ENCODE peak calls at places on chromosomes 12 and 14, in seven cellular contexts. D is WERI-Rb-1, E is Peyer's patch, O is cardiac muscle cell, U is neural progenitor cell, L is DND-41, Z is fibroblast of lung. V is an unnamed sample.

GRCh38 chr12:18696971-18697602 is 40.7 kb downstream of the PLCZ1 start:
- DNase-seq in D (no peak), E (no peak), O (peak; percentile 46), U (no peak), L (no peak), Z (peak; percentile 73), V (no peak)

GRCh38 chr12:26471560-26471959 is 276.2 kb downstream of the SSPN start:
- DNase-seq in D (no peak), E (no peak), O (peak; percentile 11), U (no peak), L (no peak), Z (peak; percentile 70), V (no peak)

GRCh38 chr12:62774794-62775193 is 160.2 kb downstream of the PPM1H start:
- DNase-seq in D (no peak), E (no peak), O (no peak), U (no peak), L (no peak), Z (no peak), V (no peak)

GRCh38 chr12:58757422-58757821 is 162.9 kb downstream of the LRIG3 start:
- DNase-seq in D (no peak), E (no peak), O (peak; percentile 63), U (no peak), L (no peak), Z (peak; percentile 96), V (no peak)

GRCh38 chr14:86013663-86014062 is 483.7 kb downstream of the FLRT2 start:
- DNase-seq in D (no peak), E (no peak), O (peak; percentile 34), U (no peak), L (no peak), Z (no peak), V (no peak)

GRCh38 chr12:115155665-115156645 is 472.0 kb upstream of the TBX3 start:
- DNase-seq in D (no peak), E (no peak), O (peak; percentile 69), U (no peak), L (no peak), Z (peak; percentile 99), V (peak; percentile 93)

GRCh38 chr12:101634724-101635123 is 40.0 kb downstream of the MYBPC1 start:
- DNase-seq in D (no peak), E (no peak), O (no peak), U (no peak), L (no peak), Z (no peak), V (no peak)

GRCh38 chr12:64650762-64651161 is 40.5 kb downstream of the RASSF3 start:
- DNase-seq in D (no peak), E (no peak), O (no peak), U (no peak), L (no peak), Z (peak; percentile 39), V (no peak)

GRCh38 chr12:47828967-47829482 is 9.3 kb upstream of the HDAC7 start:
- DNase-seq in D (no peak), E (no peak), O (peak; percentile 86), U (no peak), L (no peak), Z (peak; percentile 57), V (no peak)

GRCh38 chr14:101716077-101716950 is 45.2 kb upstream of the PPP2R5C start:
- DNase-seq in D (no peak), E (no peak), O (no peak), U (no peak), L (no peak), Z (no peak), V (no peak)

GRCh38 chr12:53560912-53561589 is 53.8 kb upstream of the NPFF start:
- DNase-seq in D (no peak), E (no peak), O (no peak), U (no peak), L (no peak), Z (no peak), V (no peak)

GRCh38 chr14:50082784-50083466 is 33.4 kb downstream of the VCPKMT start:
- DNase-seq in D (no peak), E (no peak), O (no peak), U (no peak), L (no peak), Z (peak; percentile 75), V (no peak)

GRCh38 chr12:1592444-1593231 is 1.7 kb downstream of the FBXL14 start:
- DNase-seq in D (peak; percentile 23), E (peak; percentile 57), O (peak; percentile 46), U (peak; percentile 80), L (peak; percentile 76), Z (peak; percentile 69), V (no peak)

GRCh38 chr12:93938921-93939320 is 209.5 kb upstream of the PLXNC1 start:
- DNase-seq in D (no peak), E (no peak), O (no peak), U (no peak), L (no peak), Z (no peak), V (no peak)

GRCh38 chr12:94390130-94390485 is 69.6 kb downstream of the CEP83 start:
- DNase-seq in D (no peak), E (no peak), O (no peak), U (no peak), L (no peak), Z (no peak), V (no peak)

GRCh38 chr14:100474176-100474575 is 113.0 kb downstream of the BEGAIN start:
- DNase-seq in D (no peak), E (no peak), O (no peak), U (no peak), L (no peak), Z (no peak), V (no peak)

GRCh38 chr12:105041186-105041585 is 43.1 kb downstream of the ALDH1L2 start:
- DNase-seq in D (no peak), E (no peak), O (peak; percentile 62), U (no peak), L (no peak), Z (peak; percentile 75), V (no peak)

GRCh38 chr12:52206309-52207040 is 14.7 kb upstream of the KRT80 start:
- DNase-seq in D (no peak), E (peak; percentile 35), O (no peak), U (no peak), L (no peak), Z (no peak), V (no peak)
- H3K4me3 ChIP-seq in D (no peak overlapping the region), E (no peak overlapping the region), O (no peak overlapping the region), U (no peak overlapping the region), L (no peak overlapping the region), Z (no peak overlapping the region), V (no peak overlapping the region)

GRCh38 chr12:12473223-12473622 is 89.4 kb downstream of the DUSP16 start:
- DNase-seq in D (no peak), E (no peak), O (no peak), U (no peak), L (no peak), Z (no peak), V (no peak)

GRCh38 chr12:12476836-12477531 is 85.7 kb downstream of the DUSP16 start:
- DNase-seq in D (no peak), E (no peak), O (no peak), U (no peak), L (no peak), Z (no peak), V (no peak)

GRCh38 chr12:12474471-12474928 is 88.2 kb downstream of the DUSP16 start:
- DNase-seq in D (no peak), E (no peak), O (no peak), U (no peak), L (no peak), Z (no peak), V (no peak)

GRCh38 chr12:12477532-12477890 is 85.2 kb downstream of the DUSP16 start:
- DNase-seq in D (no peak), E (no peak), O (no peak), U (no peak), L (no peak), Z (no peak), V (no peak)

GRCh38 chr12:12474931-12475485 is 87.7 kb downstream of the DUSP16 start:
- DNase-seq in D (no peak), E (no peak), O (peak; percentile 23), U (no peak), L (no peak), Z (peak; percentile 32), V (no peak)
- TF ChIP-seq CTCF in D (no peak), E (no peak), O (no peak), U (no peak), L (no peak), Z (no peak), V (no peak)

GRCh38 chr12:16362550-16362949 is 15.1 kb downstream of the MGST1 start:
- DNase-seq in D (no peak), E (no peak), O (no peak), U (no peak), L (no peak), Z (no peak), V (no peak)

GRCh38 chr12:16361142-16361783 is 13.8 kb downstream of the MGST1 start:
- DNase-seq in D (no peak), E (no peak), O (no peak), U (peak; percentile 31), L (no peak), Z (no peak), V (no peak)

GRCh38 chr12:16358896-16359295 is 11.5 kb downstream of the MGST1 start:
- DNase-seq in D (no peak), E (no peak), O (no peak), U (no peak), L (no peak), Z (peak; percentile 33), V (no peak)

DNA sequence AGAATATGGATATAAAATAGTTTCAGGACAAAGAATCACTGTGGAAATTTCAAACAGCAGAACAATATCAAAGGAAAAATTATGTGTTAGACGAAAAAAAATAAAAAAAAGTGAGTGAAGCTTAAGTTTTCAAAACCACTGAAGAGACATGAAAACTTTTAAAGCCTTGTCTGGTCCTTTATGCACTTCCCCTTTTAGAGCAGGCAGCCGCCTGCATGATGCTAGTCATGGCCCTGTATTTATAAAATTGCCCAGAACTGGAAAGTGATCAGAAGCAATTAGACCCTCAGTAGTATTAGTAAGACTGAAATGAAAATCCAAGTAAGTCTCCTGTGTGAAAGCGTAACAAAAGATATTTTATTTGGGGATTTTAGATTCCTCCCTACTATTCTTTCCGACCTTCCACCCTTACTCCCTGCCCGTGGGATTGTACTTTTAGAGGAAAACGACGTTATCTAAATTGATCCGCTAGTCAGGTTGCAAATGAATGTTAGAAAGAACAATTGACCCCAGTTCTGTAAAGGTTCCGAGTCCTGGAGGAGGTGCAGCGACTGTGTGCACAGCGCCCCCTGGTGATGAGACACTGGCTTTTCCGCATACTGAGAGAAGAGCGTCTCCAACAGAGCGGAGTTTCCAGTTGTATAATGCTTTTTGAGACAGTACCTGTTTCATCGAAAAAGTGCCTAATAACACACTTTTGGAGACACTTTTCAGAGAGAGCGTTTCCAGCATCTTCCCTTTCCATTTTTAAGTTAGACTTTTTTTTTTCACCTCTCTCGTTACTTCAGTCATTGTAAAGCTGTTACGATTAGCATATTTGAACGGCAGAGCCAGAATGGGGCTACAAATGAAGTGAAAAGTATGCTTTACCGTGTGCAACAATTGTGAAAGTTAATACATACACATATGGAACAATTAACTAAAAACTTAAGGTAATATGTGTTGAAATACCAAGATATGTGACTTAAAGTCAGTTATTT is 12.4 kb downstream of the MGST1 start:
- DNase-seq in D (peak; percentile 74), E (peak; percentile 77), O (peak; percentile 78), U (peak; percentile 82), L (peak; percentile 53), Z (peak; percentile 38), V (no peak)
- H3K36me3 ChIP-seq in D (no peaks in the 10 kb centered on the region), E (peaks cover 3% of the 10 kb centered on the region), O (no peaks in the 10 kb centered on the region), U (peaks cover 30% of the 10 kb centered on the region), L (no peaks in the 10 kb centered on the region), Z (peaks cover 8% of the 10 kb centered on the region), V (no peaks in the 10 kb centered on the region)

DNA sequence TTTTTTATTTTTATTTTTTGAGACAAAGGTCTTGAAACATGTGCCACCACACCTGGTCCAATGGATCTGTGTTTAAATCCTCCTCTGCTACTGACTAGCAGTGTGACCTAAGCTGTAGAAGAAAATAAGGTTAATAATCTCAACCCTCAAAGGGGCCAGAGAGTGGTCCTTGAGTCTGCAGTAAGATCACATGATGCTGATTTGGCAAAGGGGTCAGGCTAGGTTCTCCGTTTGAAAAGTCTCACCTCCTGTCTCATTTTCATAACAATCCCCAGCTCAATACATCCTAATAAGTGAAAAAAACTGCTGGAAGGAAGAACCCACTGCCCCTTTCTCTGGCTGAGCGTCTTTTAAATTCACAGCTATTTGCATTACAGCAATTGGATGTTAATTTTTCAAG is 8.0 kb upstream of the TEP1 start:
- DNase-seq in D (no peak), E (no peak), O (no peak), U (no peak), L (no peak), Z (no peak), V (no peak)
- H3K4me3 ChIP-seq in D (no peak overlapping the region), E (no peak overlapping the region), O (no peak overlapping the region), U (no peak overlapping the region), L (no peak overlapping the region), Z (no peak overlapping the region), V (no peak overlapping the region)